ENCODE peak calls at places on chromosomes 7 and 10, in seven cellular contexts. B, X, F, J, Y, G and L are unnamed samples.

GRCh38 chr10:131697461-131698128 is 203.2 kb upstream of the PPP2R2D start:
- DNase-seq in F (no peak), X (peak; percentile 12), J (no peak), G (no peak), Y (no peak), B (no peak), L (no peak)

GRCh38 chr7:37315752-37316711 is 132.6 kb downstream of the ELMO1 start:
- DNase-seq in F (no peak), X (no peak), J (no peak), B (peak; percentile 23), G (no peak), Y (no peak), L (no peak)

GRCh38 chr7:101590663-101591435 is 38.2 kb downstream of the MYL10 start:
- DNase-seq in X (no peak), G (no peak), F (no peak), J (no peak), B (no peak), Y (no peak), L (no peak)

GRCh38 chr10:70296406-70296899 is 12.6 kb upstream of the NPFFR1 start:
- DNase-seq in G (peak; percentile 81), X (peak; percentile 43), J (no peak), Y (peak; percentile 84), B (peak; percentile 48), F (no peak), L (no peak)

GRCh38 chr7:144826248-144826647 is 9.6 kb downstream of the TPK1 start:
- DNase-seq in F (no peak), B (no peak), X (no peak), G (peak; percentile 23), Y (peak; percentile 12), J (no peak), L (no peak)

GRCh38 chr7:108253275-108254044 is 123.3 kb upstream of the LAMB4 start:
- DNase-seq in G (peak; percentile 51), J (no peak), X (no peak), F (no peak), Y (peak; percentile 61), B (no peak), L (no peak)

GRCh38 chr10:93591065-93591808 is 9.8 kb downstream of the RBP4 start:
- DNase-seq in Y (no peak), X (no peak), J (no peak), B (peak; percentile 30), F (no peak), G (no peak), L (no peak)

GRCh38 chr10:43125274-43125845 is 12.9 kb upstream of the CSGALNACT2 start:
- DNase-seq in X (peak; percentile 8), F (no peak), Y (no peak), J (no peak), G (no peak), B (no peak), L (peak; percentile 0)

GRCh38 chr7:150336746-150337145 is 4.7 kb downstream of the RARRES2 start:
- DNase-seq in G (no peak), Y (no peak), J (no peak), B (no peak), F (no peak), X (no peak), L (no peak)

GRCh38 chr7:134246347-134246746 is 70.4 kb downstream of the SLC35B4 start:
- DNase-seq in G (no peak), X (no peak), B (no peak), F (no peak), Y (no peak), J (peak; percentile 41), L (no peak)

GRCh38 chr7:149813254-149814035 is 24.7 kb upstream of the ZNF862 start:
- DNase-seq in F (no peak), Y (no peak), G (no peak), X (no peak), J (no peak), B (no peak), L (no peak)

GRCh38 chr10:113126506-113127192 is 176.6 kb downstream of the TCF7L2 start:
- DNase-seq in F (peak; percentile 38), J (no peak), X (peak; percentile 70), B (peak; percentile 90), G (peak; percentile 81), Y (peak; percentile 66), L (peak; percentile 64)

GRCh38 chr7:80611353-80611752 is 27.1 kb upstream of the CD36 start:
- DNase-seq in B (no peak), J (no peak), X (no peak), G (peak; percentile 31), Y (no peak), F (no peak), L (no peak)

GRCh38 chr10:10644317-10645111 is 373.2 kb upstream of the CELF2 start:
- DNase-seq in J (no peak), G (peak; percentile 47), Y (peak; percentile 56), B (no peak), F (no peak), X (no peak), L (no peak)

GRCh38 chr10:74006269-74006668 is 8.4 kb downstream of the VCL start:
- DNase-seq in J (no peak), B (no peak), G (no peak), X (no peak), F (no peak), Y (no peak), L (no peak)

GRCh38 chr7:112297681-112298080 is 91.2 kb downstream of the ZNF277 start:
- DNase-seq in J (no peak), X (no peak), G (no peak), F (no peak), B (no peak), Y (no peak), L (no peak)

GRCh38 chr10:58721781-58722180 is 209.1 kb downstream of the BICC1 start:
- DNase-seq in F (no peak), Y (no peak), X (no peak), J (no peak), B (no peak), G (no peak), L (no peak)

DNA sequence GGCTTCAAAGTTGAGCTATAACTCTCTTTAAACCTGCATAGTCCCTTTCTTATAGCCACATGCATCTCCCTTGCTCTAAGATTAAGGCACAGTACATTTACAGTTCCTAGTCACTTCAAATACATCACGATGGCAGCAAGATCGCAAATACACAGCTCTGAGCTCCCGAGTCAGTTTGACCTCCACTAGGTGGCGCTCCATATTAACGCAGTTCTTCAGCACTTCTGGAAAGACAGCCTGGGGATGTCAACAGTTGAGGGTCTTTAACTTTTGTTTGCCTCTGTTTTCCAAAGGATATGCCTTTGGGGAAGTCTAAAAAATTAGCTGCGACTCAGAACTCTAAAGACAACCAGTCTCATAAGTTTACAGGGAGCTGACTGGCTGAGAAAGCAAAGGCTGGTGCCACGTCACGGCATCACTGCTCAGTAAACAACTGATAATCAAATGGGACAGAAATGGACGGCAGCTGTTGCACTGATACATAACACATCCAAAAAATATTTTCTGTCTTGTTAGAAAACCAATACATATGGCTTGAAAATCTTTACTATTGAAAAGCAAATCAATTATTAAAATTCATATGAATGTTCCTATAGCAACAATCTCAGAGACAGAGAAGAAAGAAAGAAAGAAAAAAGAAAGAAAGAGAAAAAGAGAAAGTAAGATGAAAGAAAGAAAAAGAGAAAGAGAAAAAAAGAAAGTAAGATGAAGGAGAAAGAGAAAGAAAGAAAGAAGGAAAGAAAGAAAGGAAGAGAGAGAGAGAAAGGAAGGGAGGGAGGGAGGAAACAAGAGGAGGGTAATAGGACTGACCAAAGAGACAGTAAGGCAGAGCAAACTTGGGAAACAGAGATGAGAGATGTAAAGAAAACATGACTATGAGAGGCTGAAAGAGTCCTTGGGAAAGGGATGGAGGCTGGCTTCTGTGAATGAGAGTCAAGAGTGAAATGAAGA is 458.7 kb downstream of the SORCS1 start:
- DNase-seq in Y (peak; percentile 43), J (peak; percentile 79), G (peak; percentile 84), B (peak; percentile 88), X (peak; percentile 60), F (peak; percentile 44), L (peak; percentile 51)
- TF ChIP-seq CTCF in Y (peak; percentile 75), J (peak; percentile 82), G (peak; percentile 95), B (peak; percentile 98), X (peak; percentile 88), F (peak; percentile 88), L (peak; percentile 69)

DNA sequence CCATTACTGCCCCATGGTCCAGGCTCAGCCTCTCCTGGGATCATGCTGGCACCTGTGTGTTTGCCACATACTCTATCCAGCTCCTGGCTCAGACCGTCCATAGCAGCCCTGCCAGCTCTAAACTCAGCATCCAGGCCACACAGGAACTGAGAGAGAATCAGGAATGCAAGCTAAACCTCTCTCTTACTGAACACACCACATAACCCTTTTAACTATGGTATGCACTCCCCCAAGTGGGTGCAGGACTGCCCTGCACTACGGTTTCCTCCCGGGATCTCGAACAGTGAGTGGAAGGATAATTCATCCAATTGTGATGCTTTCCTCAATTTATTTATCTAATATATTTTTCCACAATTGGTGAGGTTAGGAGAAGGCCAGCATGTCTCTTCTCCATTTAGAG is 17.1 kb upstream of the ZNF800 start:
- DNase-seq in X (no peak), G (peak; percentile 26), B (no peak), F (no peak), Y (no peak), J (no peak), L (no peak)
- TF ChIP-seq CTCF in X (peak; percentile 42), G (peak; percentile 40), B (no peak), F (peak; percentile 23), Y (no peak), J (no peak), L (no peak)

GRCh38 chr10:80264081-80265056 is 25.1 kb downstream of the MAT1A start:
- DNase-seq in B (no peak), G (no peak), J (no peak), Y (no peak), F (no peak), X (no peak), L (no peak)

GRCh38 chr10:80268938-80269588 is 20.4 kb downstream of the MAT1A start:
- DNase-seq in G (no peak), F (no peak), J (no peak), B (no peak), Y (no peak), X (no peak), L (no peak)

GRCh38 chr10:80265740-80266512 is 23.5 kb downstream of the MAT1A start:
- DNase-seq in X (peak; percentile 53), G (no peak), J (no peak), Y (no peak), B (no peak), F (no peak), L (no peak)

GRCh38 chr10:80268266-80268665 is 21.2 kb downstream of the MAT1A start:
- DNase-seq in B (no peak), G (no peak), X (no peak), Y (no peak), J (no peak), F (no peak), L (no peak)

GRCh38 chr10:80266513-80266863 is 23.0 kb downstream of the MAT1A start:
- DNase-seq in F (no peak), X (no peak), B (no peak), Y (no peak), G (no peak), J (no peak), L (no peak)
- TF ChIP-seq CTCF in F (no peak), X (no peak), B (no peak), Y (no peak), G (no peak), J (no peak), L (no peak)

DNA sequence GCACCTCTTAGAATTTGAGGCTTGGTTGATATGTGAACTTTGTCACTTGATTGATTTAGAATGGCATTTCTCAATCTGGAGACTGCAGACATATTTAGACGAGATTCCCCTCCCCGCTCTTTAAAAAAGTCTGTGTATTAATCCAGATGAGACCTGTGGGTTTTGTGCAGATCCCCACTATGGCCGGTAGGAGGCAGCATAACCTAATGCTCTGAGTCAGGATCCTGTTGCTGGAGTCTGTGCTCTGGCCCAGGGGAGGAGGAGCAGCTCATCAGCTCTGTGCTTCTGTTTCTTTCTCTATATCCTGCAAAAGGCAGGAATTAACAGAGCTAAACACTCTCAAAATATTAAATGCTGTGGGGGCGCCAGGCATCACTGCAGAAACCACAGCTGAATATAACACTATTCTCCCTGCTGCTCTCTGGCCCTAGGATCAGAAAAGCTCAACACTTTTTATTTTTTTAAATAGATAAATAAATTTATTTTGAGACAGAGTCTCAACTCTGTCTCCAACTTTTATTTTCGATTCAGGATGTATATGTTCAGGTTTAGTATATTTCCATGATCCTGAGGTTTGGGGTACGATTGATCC is 23.9 kb upstream of the SEPHS1 start:
- DNase-seq in Y (peak; percentile 82), B (peak; percentile 89), G (peak; percentile 93), J (peak; percentile 83), X (peak; percentile 80), F (peak; percentile 88), L (peak; percentile 77)
- TF ChIP-seq CTCF in Y (peak; percentile 95), B (peak; percentile 95), G (peak; percentile 99), J (peak; percentile 93), X (peak; percentile 97), F (peak; percentile 85), L (peak; percentile 88)